ENCODE peak calls at places on chromosomes 16 and 17, in six cellular contexts. O, U, B, P, A and K are unnamed samples. For H3K36me3, the result is how much of the 10 kb centered on the place peaks cover.

GRCh38 chr17:49117581-49118230 is 14.9 kb upstream of the B4GALNT2 start:
- DNase-seq in B (no peak), O (no peak), A (no peak), P (no peak), U (no peak), K (peak)

GRCh38 chr17:7022791-7023571 is at the start of gene BCL6B:
- DNase-seq in O (no peak), P (peak), B (no peak), A (no peak), U (peak), K (no peak)

GRCh38 chr16:67613808-67614207 is 31.1 kb upstream of the CARMIL2 start:
- DNase-seq in B (peak), U (no peak), P (no peak), A (no peak), O (peak), K (no peak)

GRCh38 chr17:62703269-62703775 is 75.9 kb downstream of the MRC2 start:
- DNase-seq in A (no peak), U (peak), P (no peak), B (no peak), O (no peak), K (peak)

GRCh38 chr17:73895157-73895556 is 250.9 kb upstream of the SDK2 start:
- DNase-seq in U (no peak), A (no peak), O (no peak), P (no peak), B (no peak), K (no peak)

GRCh38 chr16:79261461-79261860 is 339.1 kb downstream of the MAF start:
- DNase-seq in P (peak), O (peak), A (no peak), U (peak), B (peak), K (peak)

GRCh38 chr17:12067425-12067824 is 46.7 kb downstream of the MAP2K4 start:
- DNase-seq in U (no peak), P (no peak), O (no peak), B (no peak), A (no peak), K (no peak)

GRCh38 chr17:46194393-46195216 is 1.4 kb upstream of the KANSL1 start:
- DNase-seq in U (no peak), O (peak), P (no peak), B (peak), A (no peak), K (no peak)

GRCh38 chr17:14269473-14269872 is 31.4 kb upstream of the HS3ST3B1 start:
- DNase-seq in A (no peak), O (no peak), P (no peak), U (no peak), B (peak), K (no peak)

GRCh38 chr17:74822329-74823175 is 37.1 kb downstream of the GRIN2C start:
- DNase-seq in O (no peak), A (no peak), P (no peak), U (no peak), B (no peak), K (no peak)

GRCh38 chr16:35208001-35208935 is 1748.9 kb downstream of the TP53TG3F start:
- DNase-seq in A (no peak), P (no peak), U (peak), B (no peak), O (no peak), K (no peak)

GRCh38 chr16:2163211-2163881 is 7.8 kb downstream of the TRAF7 start:
- DNase-seq in P (no peak), O (no peak), A (no peak), B (no peak), U (no peak), K (peak)

GRCh38 chr16:66004706-66005105 is 361.8 kb upstream of the CDH5 start:
- DNase-seq in B (no peak), A (no peak), U (no peak), O (no peak), P (no peak), K (no peak)

GRCh38 chr16:31085371-31085770 is 3.4 kb downstream of the PRSS53 start:
- DNase-seq in A (no peak), B (no peak), U (no peak), O (no peak), P (no peak), K (no peak)
- H3K36me3 ChIP-seq in A (under half), B (under half), U (under half), O (under half), P (half or more), K (half or more)

GRCh38 chr16:60166111-60166510 is 1432.0 kb upstream of the GOT2 start:
- DNase-seq in P (no peak), O (no peak), B (no peak), U (no peak), A (no peak), K (no peak)
- H3K36me3 ChIP-seq in P (under half), O (under half), B (under half), U (under half), A (under half), K (under half)

GRCh38 chr16:26161461-26162180 is 469.9 kb downstream of the HS3ST4 start:
- DNase-seq in B (no peak), U (no peak), O (no peak), P (no peak), A (no peak), K (no peak)
- H3K36me3 ChIP-seq in B (under half), U (under half), O (under half), P (under half), A (under half), K (under half)

GRCh38 chr17:78797213-78797612 is 15.1 kb upstream of the CYTH1 start:
- DNase-seq in P (peak), A (no peak), B (no peak), U (no peak), O (no peak), K (no peak)
- H3K36me3 ChIP-seq in P (half or more), A (under half), B (under half), U (under half), O (under half), K (half or more)

GRCh38 chr16:89113152-89113547 is 19.5 kb downstream of the ACSF3 start:
- DNase-seq in U (peak), O (no peak), B (no peak), A (no peak), P (no peak), K (no peak)
- H3K36me3 ChIP-seq in U (under half), O (under half), B (under half), A (under half), P (half or more), K (under half)